ENCODE peak calls at places on chromosomes 4 and X, in four cellular contexts. A, K, U and R are unnamed samples.
A peak's percentile ranks its signal among the peaks of the same experiment; 100 is the strongest.

GRCh38 chr4:146981651-146982050 is 36.0 kb upstream of the TTC29 start:
- DNase-seq in A (no peak), K (no peak), U (peak; percentile 61), R (no peak)

GRCh38 chr4:91127891-91128290 is 1000.7 kb downstream of the CCSER1 start:
- DNase-seq in A (no peak), K (no peak), U (no peak), R (no peak)

GRCh38 chr4:125811892-125812291 is 497.1 kb downstream of the FAT4 start:
- DNase-seq in A (no peak), K (no peak), U (no peak), R (no peak)

GRCh38 chr4:5137927-5138326 is 86.6 kb downstream of the STK32B start:
- DNase-seq in A (no peak), K (no peak), U (no peak), R (no peak)

GRCh38 chrX:46941341-46941740 is 29.1 kb downstream of the JADE3 start:
- DNase-seq in A (no peak), K (no peak), U (no peak), R (no peak)

GRCh38 chr4:8525383-8526120 is 54.6 kb upstream of the GPR78 start:
- DNase-seq in A (no peak), K (peak; percentile 65), U (no peak), R (no peak)

GRCh38 chr4:136803430-136803829 is 728.9 kb downstream of the PCDH18 start:
- DNase-seq in A (no peak), K (no peak), U (no peak), R (peak; percentile 22)

GRCh38 chrX:19760841-19761512 is 126.4 kb downstream of the SH3KBP1 start:
- DNase-seq in A (no peak), K (no peak), U (no peak), R (no peak)

GRCh38 chr4:6267573-6267972 is 2.1 kb upstream of the WFS1 start:
- DNase-seq in A (no peak), K (no peak), U (no peak), R (no peak)

GRCh38 chr4:39348371-39349265 is 17.5 kb downstream of the RFC1 start:
- DNase-seq in A (no peak), K (no peak), U (no peak), R (no peak)

GRCh38 chr4:159540501-159540900 is 437.6 kb downstream of the RAPGEF2 start:
- DNase-seq in A (no peak), K (no peak), U (no peak), R (no peak)

GRCh38 chr4:88018471-88018870 is 11.0 kb downstream of the PKD2 start:
- DNase-seq in A (no peak), K (no peak), U (no peak), R (no peak)

GRCh38 chr4:48635310-48635709 is 144.8 kb downstream of the FRYL start:
- DNase-seq in A (no peak), K (no peak), U (no peak), R (no peak)

GRCh38 chr4:139909036-139909435 is 243.4 kb downstream of the MGST2 start:
- DNase-seq in A (no peak), K (no peak), U (no peak), R (no peak)

GRCh38 chr4:115332078-115332477 is 218.7 kb upstream of the NDST4 start:
- DNase-seq in A (peak; percentile 15), K (no peak), U (no peak), R (no peak)

GRCh38 chr4:147825451-147826287 is 93.8 kb downstream of the ARHGAP10 start:
- DNase-seq in A (no peak), K (no peak), U (no peak), R (no peak)

GRCh38 chr4:171947389-171947788 is 134.2 kb downstream of the GALNTL6 start:
- DNase-seq in A (no peak), K (no peak), U (no peak), R (no peak)

GRCh38 chr4:36322921-36323354 is 41.5 kb downstream of the DTHD1 start:
- DNase-seq in A (no peak), K (no peak), U (no peak), R (no peak)

GRCh38 chr4:184287697-184288255 is 70.1 kb upstream of the ENPP6 start:
- DNase-seq in A (no peak), K (no peak), U (no peak), R (no peak)
- H3K27ac ChIP-seq in A (no peak overlapping the region), K (peak overlapping the region; percentile 56), U (no peak overlapping the region), R (no peak overlapping the region)

GRCh38 chr4:182103614-182104319 is 139.4 kb upstream of the TENM3 start:
- DNase-seq in A (no peak), K (no peak), U (no peak), R (no peak)

GRCh38 chr4:182101618-182102017 is 141.6 kb upstream of the TENM3 start:
- DNase-seq in A (no peak), K (no peak), U (no peak), R (no peak)

GRCh38 chr4:182102576-182102975 is 140.6 kb upstream of the TENM3 start:
- DNase-seq in A (no peak), K (no peak), U (no peak), R (no peak)

GRCh38 chr4:182107931-182108330 is 135.3 kb upstream of the TENM3 start:
- DNase-seq in A (no peak), K (no peak), U (no peak), R (no peak)

GRCh38 chr4:182105416-182105815 is 137.8 kb upstream of the TENM3 start:
- DNase-seq in A (no peak), K (no peak), U (no peak), R (no peak)
- H3K27ac ChIP-seq in A (no peak overlapping the region), K (no peak overlapping the region), U (no peak overlapping the region), R (no peak overlapping the region)

GRCh38 chr4:122775987-122776836 is 43.7 kb downstream of the BBS12 start:
- DNase-seq in A (no peak), K (no peak), U (no peak), R (no peak)

GRCh38 chr4:122772311-122772710 is 39.8 kb downstream of the BBS12 start:
- DNase-seq in A (no peak), K (no peak), U (no peak), R (no peak)

GRCh38 chr4:122775039-122775438 is 42.5 kb downstream of the BBS12 start:
- DNase-seq in A (no peak), K (no peak), U (no peak), R (no peak)

GRCh38 chr4:122771724-122772123 is 39.2 kb downstream of the BBS12 start:
- DNase-seq in A (no peak), K (no peak), U (no peak), R (no peak)

GRCh38 chr4:122773021-122773420 is 40.5 kb downstream of the BBS12 start:
- DNase-seq in A (no peak), K (no peak), U (no peak), R (no peak)
- H3K27ac ChIP-seq in A (no peak overlapping the region), K (no peak overlapping the region), U (no peak overlapping the region), R (no peak overlapping the region)

DNA sequence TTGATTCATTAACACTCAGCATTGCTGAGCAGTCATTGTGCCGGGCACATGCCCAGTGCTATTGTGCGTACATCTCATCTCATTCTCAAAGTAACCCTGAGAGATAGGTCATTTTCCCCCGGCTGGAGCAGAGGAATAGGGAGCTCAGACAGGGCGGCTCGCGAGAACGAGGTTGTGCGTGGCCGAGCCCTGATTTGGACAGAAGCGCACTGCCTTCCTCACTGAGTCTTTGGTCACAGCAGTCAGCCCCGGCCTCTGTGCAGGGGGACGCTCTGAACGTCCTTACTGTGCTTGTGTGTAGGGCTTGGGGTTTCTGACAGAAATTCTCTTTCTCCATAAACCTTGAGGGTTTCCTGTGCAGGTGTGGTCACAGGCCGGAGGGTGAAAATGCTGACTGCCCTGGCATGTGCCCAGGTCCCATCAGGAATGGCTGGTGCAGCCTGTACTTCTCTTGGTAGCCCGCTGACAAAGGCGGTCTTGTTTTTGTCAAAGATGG is 39.5 kb downstream of the NOP14 start:
- DNase-seq in A (no peak), K (no peak), U (no peak), R (no peak)
- H3K27ac ChIP-seq in A (no peak overlapping the region), K (peak overlapping the region; percentile 44), U (no peak overlapping the region), R (no peak overlapping the region)

GRCh38 chr4:14783011-14783877 is 219.0 kb upstream of the CPEB2 start:
- DNase-seq in A (no peak), K (no peak), U (no peak), R (no peak)
- H3K27ac ChIP-seq in A (no peak overlapping the region), K (no peak overlapping the region), U (no peak overlapping the region), R (no peak overlapping the region)

DNA sequence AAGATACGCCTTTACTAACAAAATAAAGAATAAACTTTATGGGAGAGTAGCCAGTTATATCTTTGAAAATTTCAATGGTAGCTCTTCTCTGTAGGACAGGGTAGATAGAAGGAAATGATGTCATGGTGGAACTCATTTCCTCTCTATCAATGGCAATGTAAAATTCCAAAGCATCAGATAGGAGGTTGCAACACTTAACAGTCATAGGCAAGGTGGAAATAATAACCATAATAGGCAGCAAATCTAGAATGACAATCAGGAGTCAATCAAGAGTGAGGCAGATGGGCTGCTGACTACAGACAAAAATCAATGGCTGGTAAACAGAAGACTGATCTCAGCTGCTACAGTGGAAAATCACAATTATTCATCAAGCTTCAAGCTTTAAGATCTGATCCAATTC is 53.9 kb upstream of the TET2 start:
- DNase-seq in A (no peak), K (no peak), U (no peak), R (no peak)
- H3K27ac ChIP-seq in A (peak overlapping the region; percentile 82), K (no peak overlapping the region), U (no peak overlapping the region), R (no peak overlapping the region)

DNA sequence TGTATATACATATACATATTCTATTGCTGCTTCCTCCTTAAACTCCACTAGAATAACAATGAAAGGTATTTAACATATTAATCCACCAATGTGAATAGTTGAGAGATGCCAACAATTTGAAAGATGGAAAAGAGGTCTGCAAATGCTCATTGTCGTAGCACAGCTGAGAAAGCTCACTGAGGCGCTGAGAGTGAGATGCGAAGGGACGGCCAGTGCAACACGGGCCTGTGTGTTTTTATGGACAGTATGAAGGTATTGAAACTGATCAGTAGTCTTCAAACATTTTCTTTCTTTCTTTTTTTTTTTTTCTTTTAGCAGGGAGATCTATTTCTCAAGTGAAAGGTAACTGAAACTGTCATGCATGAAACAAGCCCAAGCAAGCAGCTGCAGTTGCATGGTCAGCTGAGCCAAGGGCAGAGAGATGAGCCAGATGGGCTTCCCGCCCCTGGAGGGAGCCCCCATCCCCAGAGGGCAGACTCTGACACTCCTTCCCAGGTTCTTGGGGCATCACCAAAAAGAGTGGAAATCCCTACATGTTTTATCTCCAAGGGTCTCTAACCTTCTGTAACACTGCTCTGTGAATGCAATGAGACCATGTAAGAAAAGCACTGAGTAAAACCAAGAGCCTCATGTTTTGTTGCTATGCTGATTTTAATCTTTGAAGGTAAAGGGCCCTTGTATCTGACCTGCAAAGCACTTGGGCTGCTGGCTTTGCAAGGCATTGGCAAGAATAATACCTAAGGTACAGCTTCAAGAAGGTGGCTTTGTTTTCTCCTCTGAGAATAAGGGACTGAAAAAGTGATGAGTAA is 41.4 kb upstream of the HS3ST1 start:
- DNase-seq in A (no peak), K (peak; percentile 25), U (no peak), R (no peak)
- H3K27ac ChIP-seq in A (no peak overlapping the region), K (no peak overlapping the region), U (no peak overlapping the region), R (no peak overlapping the region)